ENCODE peak calls at places on chromosomes 7 and 10, in nine cellular contexts. One of them, this sample, is unnamed.

GRCh38 chr7:128027485-128027980 is 3.7 kb downstream of the LRRC4 start:
- DNase-seq in GM23338: no peak
- DNase-seq in GM12865: no peak
- DNase-seq in endothelial cell: no peak
- DNase-seq in AG04450: no peak
- DNase-seq in astrocyte: no peak
- DNase-seq in transverse colon: peak
- DNase-seq in H1: no peak
- DNase-seq in fibroblast of villous mesenchyme: no peak
- DNase-seq in this sample: peak

GRCh38 chr7:66452165-66452564 is 176.5 kb upstream of the KCTD7 start:
- DNase-seq in GM23338: no peak
- DNase-seq in GM12865: no peak
- DNase-seq in endothelial cell: no peak
- DNase-seq in AG04450: no peak
- DNase-seq in astrocyte: peak
- DNase-seq in transverse colon: no peak
- DNase-seq in H1: no peak
- DNase-seq in fibroblast of villous mesenchyme: no peak
- DNase-seq in this sample: no peak

GRCh38 chr10:68876246-68876918 is 24.7 kb upstream of the DDX50 start:
- DNase-seq in GM23338: no peak
- DNase-seq in GM12865: no peak
- DNase-seq in endothelial cell: no peak
- DNase-seq in AG04450: no peak
- DNase-seq in astrocyte: no peak
- DNase-seq in transverse colon: peak
- DNase-seq in H1: no peak
- DNase-seq in fibroblast of villous mesenchyme: peak
- DNase-seq in this sample: peak

GRCh38 chr10:6024334-6024682 is 37.9 kb downstream of the IL2RA start:
- DNase-seq in GM23338: no peak
- DNase-seq in GM12865: no peak
- DNase-seq in endothelial cell: no peak
- DNase-seq in AG04450: no peak
- DNase-seq in astrocyte: no peak
- DNase-seq in transverse colon: no peak
- DNase-seq in H1: no peak
- DNase-seq in fibroblast of villous mesenchyme: no peak
- DNase-seq in this sample: no peak

GRCh38 chr10:52258791-52259427 is 55.2 kb upstream of the DKK1 start:
- DNase-seq in GM23338: no peak
- DNase-seq in GM12865: no peak
- DNase-seq in endothelial cell: no peak
- DNase-seq in AG04450: no peak
- DNase-seq in astrocyte: peak
- DNase-seq in transverse colon: no peak
- DNase-seq in H1: no peak
- DNase-seq in fibroblast of villous mesenchyme: no peak
- DNase-seq in this sample: no peak

GRCh38 chr7:114874170-114874569 is 47.7 kb upstream of the MDFIC start:
- DNase-seq in GM23338: no peak
- DNase-seq in GM12865: no peak
- DNase-seq in endothelial cell: no peak
- DNase-seq in AG04450: no peak
- DNase-seq in astrocyte: no peak
- DNase-seq in transverse colon: no peak
- DNase-seq in H1: no peak
- DNase-seq in fibroblast of villous mesenchyme: peak
- DNase-seq in this sample: no peak

GRCh38 chr10:26445411-26446031 is 7.4 kb downstream of the APBB1IP start:
- DNase-seq in GM23338: no peak
- DNase-seq in GM12865: no peak
- DNase-seq in endothelial cell: no peak
- DNase-seq in AG04450: no peak
- DNase-seq in astrocyte: no peak
- DNase-seq in transverse colon: no peak
- DNase-seq in H1: no peak
- DNase-seq in fibroblast of villous mesenchyme: no peak
- DNase-seq in this sample: no peak

GRCh38 chr10:103493911-103494877 is 689 bp downstream of the NEURL1 start:
- DNase-seq in GM23338: peak
- DNase-seq in GM12865: no peak
- DNase-seq in endothelial cell: no peak
- DNase-seq in AG04450: no peak
- DNase-seq in astrocyte: no peak
- DNase-seq in transverse colon: no peak
- DNase-seq in H1: no peak
- DNase-seq in fibroblast of villous mesenchyme: no peak
- DNase-seq in this sample: no peak

GRCh38 chr10:12782537-12782936 is 219.0 kb downstream of the CCDC3 start:
- DNase-seq in GM23338: peak
- DNase-seq in GM12865: peak
- DNase-seq in endothelial cell: peak
- DNase-seq in AG04450: no peak
- DNase-seq in astrocyte: no peak
- DNase-seq in transverse colon: peak
- DNase-seq in H1: no peak
- DNase-seq in fibroblast of villous mesenchyme: peak
- DNase-seq in this sample: peak

GRCh38 chr7:51077951-51078350 is 238.7 kb downstream of the COBL start:
- DNase-seq in GM23338: no peak
- DNase-seq in GM12865: no peak
- DNase-seq in endothelial cell: no peak
- DNase-seq in AG04450: no peak
- DNase-seq in astrocyte: peak
- DNase-seq in transverse colon: no peak
- DNase-seq in H1: no peak
- DNase-seq in fibroblast of villous mesenchyme: no peak
- DNase-seq in this sample: no peak

GRCh38 chr7:30469303-30469702 is 9.3 kb downstream of the NOD1 start:
- DNase-seq in GM23338: peak
- DNase-seq in GM12865: no peak
- DNase-seq in endothelial cell: peak
- DNase-seq in AG04450: peak
- DNase-seq in astrocyte: peak
- DNase-seq in transverse colon: peak
- DNase-seq in H1: peak
- DNase-seq in fibroblast of villous mesenchyme: peak
- DNase-seq in this sample: no peak

GRCh38 chr7:129066290-129067131 is 11.6 kb upstream of the TNPO3 start:
- DNase-seq in GM23338: peak
- DNase-seq in GM12865: no peak
- DNase-seq in endothelial cell: no peak
- DNase-seq in AG04450: peak
- DNase-seq in astrocyte: peak
- DNase-seq in transverse colon: no peak
- DNase-seq in H1: no peak
- DNase-seq in fibroblast of villous mesenchyme: peak
- DNase-seq in this sample: no peak

GRCh38 chr10:72108811-72109618 is 20.7 kb upstream of the SPOCK2 start:
- DNase-seq in GM23338: no peak
- DNase-seq in GM12865: no peak
- DNase-seq in endothelial cell: no peak
- DNase-seq in AG04450: no peak
- DNase-seq in astrocyte: no peak
- DNase-seq in transverse colon: no peak
- DNase-seq in H1: no peak
- DNase-seq in fibroblast of villous mesenchyme: no peak
- DNase-seq in this sample: no peak

GRCh38 chr10:59625842-59626522 is 83.7 kb downstream of the SLC16A9 start:
- DNase-seq in GM23338: peak
- DNase-seq in GM12865: peak
- DNase-seq in endothelial cell: peak
- DNase-seq in AG04450: peak
- DNase-seq in astrocyte: peak
- DNase-seq in transverse colon: peak
- DNase-seq in H1: peak
- DNase-seq in fibroblast of villous mesenchyme: peak
- DNase-seq in this sample: peak

GRCh38 chr10:75034131-75034512 is 77.3 kb upstream of the SAMD8 start:
- DNase-seq in GM23338: no peak
- DNase-seq in GM12865: no peak
- DNase-seq in endothelial cell: no peak
- DNase-seq in AG04450: no peak
- DNase-seq in astrocyte: no peak
- DNase-seq in transverse colon: no peak
- DNase-seq in H1: no peak
- DNase-seq in fibroblast of villous mesenchyme: no peak
- DNase-seq in this sample: no peak

GRCh38 chr7:139753079-139753692 is 24.6 kb downstream of the HIPK2 start:
- DNase-seq in GM23338: peak
- DNase-seq in GM12865: no peak
- DNase-seq in endothelial cell: no peak
- DNase-seq in AG04450: no peak
- DNase-seq in astrocyte: no peak
- DNase-seq in transverse colon: peak
- DNase-seq in H1: no peak
- DNase-seq in fibroblast of villous mesenchyme: no peak
- DNase-seq in this sample: no peak
- TF ChIP-seq CTCF in GM23338: peak
- TF ChIP-seq CTCF in GM12865: peak
- TF ChIP-seq CTCF in endothelial cell: no peak
- TF ChIP-seq CTCF in AG04450: peak
- TF ChIP-seq CTCF in astrocyte: no peak
- TF ChIP-seq CTCF in transverse colon: peak
- TF ChIP-seq CTCF in H1: peak
- TF ChIP-seq CTCF in fibroblast of villous mesenchyme: peak
- TF ChIP-seq CTCF in this sample: peak

DNA sequence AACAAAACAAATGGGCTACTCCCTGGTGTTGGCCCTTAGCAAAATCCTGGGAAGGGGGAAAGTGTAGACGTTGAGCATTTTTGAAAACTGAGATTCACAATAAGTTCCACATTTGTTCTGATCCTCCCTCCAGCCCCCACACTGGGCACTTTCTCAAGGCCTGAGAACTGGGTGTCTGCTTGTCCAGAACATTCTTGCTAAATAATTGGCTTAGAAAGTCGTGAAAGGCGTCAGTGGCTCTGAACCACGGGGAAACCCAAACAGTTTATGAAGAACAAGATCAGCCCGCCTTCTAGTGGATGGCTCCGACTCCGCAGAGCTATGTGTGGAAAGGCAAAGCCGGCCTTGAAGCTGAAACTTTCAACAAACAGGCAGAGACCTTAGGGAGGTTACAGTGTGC is 370.1 kb downstream of the PRPF18 start:
- DNase-seq in GM23338: peak
- DNase-seq in GM12865: no peak
- DNase-seq in endothelial cell: no peak
- DNase-seq in AG04450: peak
- DNase-seq in astrocyte: no peak
- DNase-seq in transverse colon: peak
- DNase-seq in H1: no peak
- DNase-seq in fibroblast of villous mesenchyme: peak
- DNase-seq in this sample: peak
- TF ChIP-seq CTCF in GM23338: peak
- TF ChIP-seq CTCF in GM12865: no peak
- TF ChIP-seq CTCF in endothelial cell: no peak
- TF ChIP-seq CTCF in AG04450: peak
- TF ChIP-seq CTCF in astrocyte: no peak
- TF ChIP-seq CTCF in transverse colon: peak
- TF ChIP-seq CTCF in H1: peak
- TF ChIP-seq CTCF in fibroblast of villous mesenchyme: peak
- TF ChIP-seq CTCF in this sample: no peak

DNA sequence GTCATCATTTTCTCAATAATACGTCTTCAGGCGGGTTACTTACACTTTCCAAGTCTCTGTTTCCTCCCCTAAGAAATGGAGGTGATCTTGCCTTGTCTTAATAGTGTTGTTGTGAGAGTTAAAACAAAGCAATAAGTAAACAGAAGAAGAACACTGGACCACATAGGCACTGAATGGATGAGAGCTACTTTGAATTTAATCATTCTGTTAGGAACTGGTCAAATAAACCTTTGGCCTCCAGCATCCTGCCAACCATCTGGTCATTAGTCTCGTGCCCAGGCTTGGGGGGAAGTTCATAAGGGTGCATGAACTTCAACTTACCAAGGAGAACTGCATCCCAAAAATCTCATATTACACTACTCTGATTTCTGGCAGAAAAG is 109.4 kb upstream of the C7orf33 start:
- DNase-seq in GM23338: no peak
- DNase-seq in GM12865: no peak
- DNase-seq in endothelial cell: no peak
- DNase-seq in AG04450: no peak
- DNase-seq in astrocyte: no peak
- DNase-seq in transverse colon: no peak
- DNase-seq in H1: no peak
- DNase-seq in fibroblast of villous mesenchyme: no peak
- DNase-seq in this sample: no peak
- TF ChIP-seq CTCF in GM23338: no peak
- TF ChIP-seq CTCF in GM12865: no peak
- TF ChIP-seq CTCF in endothelial cell: no peak
- TF ChIP-seq CTCF in AG04450: no peak
- TF ChIP-seq CTCF in astrocyte: no peak
- TF ChIP-seq CTCF in transverse colon: no peak
- TF ChIP-seq CTCF in H1: no peak
- TF ChIP-seq CTCF in fibroblast of villous mesenchyme: no peak
- TF ChIP-seq CTCF in this sample: no peak

GRCh38 chr7:123209786-123210185 is 10.0 kb upstream of the SLC13A1 start:
- DNase-seq in GM23338: no peak
- DNase-seq in GM12865: no peak
- DNase-seq in endothelial cell: no peak
- DNase-seq in AG04450: no peak
- DNase-seq in astrocyte: peak
- DNase-seq in transverse colon: peak
- DNase-seq in H1: no peak
- DNase-seq in fibroblast of villous mesenchyme: peak
- DNase-seq in this sample: no peak

GRCh38 chr7:123211545-123211944 is 11.8 kb upstream of the SLC13A1 start:
- DNase-seq in GM23338: no peak
- DNase-seq in GM12865: no peak
- DNase-seq in endothelial cell: no peak
- DNase-seq in AG04450: no peak
- DNase-seq in astrocyte: no peak
- DNase-seq in transverse colon: no peak
- DNase-seq in H1: no peak
- DNase-seq in fibroblast of villous mesenchyme: no peak
- DNase-seq in this sample: no peak

GRCh38 chr7:123204206-123204835 is 4.6 kb upstream of the SLC13A1 start:
- DNase-seq in GM23338: no peak
- DNase-seq in GM12865: no peak
- DNase-seq in endothelial cell: no peak
- DNase-seq in AG04450: no peak
- DNase-seq in astrocyte: no peak
- DNase-seq in transverse colon: no peak
- DNase-seq in H1: no peak
- DNase-seq in fibroblast of villous mesenchyme: no peak
- DNase-seq in this sample: no peak

GRCh38 chr7:123210986-123211385 is 11.2 kb upstream of the SLC13A1 start:
- DNase-seq in GM23338: no peak
- DNase-seq in GM12865: no peak
- DNase-seq in endothelial cell: no peak
- DNase-seq in AG04450: no peak
- DNase-seq in astrocyte: no peak
- DNase-seq in transverse colon: no peak
- DNase-seq in H1: no peak
- DNase-seq in fibroblast of villous mesenchyme: peak
- DNase-seq in this sample: no peak

DNA sequence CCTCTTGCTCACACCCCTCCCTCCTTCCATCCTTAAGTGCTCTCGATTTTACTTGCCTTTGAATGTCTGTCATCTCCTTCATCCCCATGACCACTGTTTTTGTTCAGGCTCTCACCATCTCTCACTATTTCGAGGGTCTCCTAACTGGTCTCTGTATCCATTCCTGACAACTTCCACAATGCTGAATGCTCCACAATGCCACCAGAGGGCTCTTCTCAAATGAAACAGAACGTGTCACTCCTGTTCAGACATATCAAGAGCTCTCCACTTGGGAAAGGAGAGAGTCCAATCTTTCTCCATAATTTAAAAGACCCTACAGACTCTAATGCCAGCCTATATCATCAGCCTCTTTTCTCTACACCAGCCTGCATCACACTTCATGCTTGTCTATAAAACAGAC is 9.0 kb upstream of the SLC13A1 start:
- DNase-seq in GM23338: peak
- DNase-seq in GM12865: no peak
- DNase-seq in endothelial cell: no peak
- DNase-seq in AG04450: no peak
- DNase-seq in astrocyte: no peak
- DNase-seq in transverse colon: no peak
- DNase-seq in H1: no peak
- DNase-seq in fibroblast of villous mesenchyme: peak
- DNase-seq in this sample: peak
- TF ChIP-seq CTCF in GM23338: peak
- TF ChIP-seq CTCF in GM12865: peak
- TF ChIP-seq CTCF in endothelial cell: no peak
- TF ChIP-seq CTCF in AG04450: no peak
- TF ChIP-seq CTCF in astrocyte: no peak
- TF ChIP-seq CTCF in transverse colon: peak
- TF ChIP-seq CTCF in H1: peak
- TF ChIP-seq CTCF in fibroblast of villous mesenchyme: peak
- TF ChIP-seq CTCF in this sample: no peak